ENCODE peak calls at places on chromosome 1, in five cellular contexts. R, D, G, Y and U are unnamed samples. For H3K27me3, the result is how much of the 10 kb centered on the place peaks cover.

GRCh38 chr1:98351506-98352038 is 309.9 kb upstream of the SNX7 start:
- DNase-seq in R (no peak), D (no peak), G (no peak), Y (no peak), U (no peak)

GRCh38 chr1:54671985-54672608 is 30.5 kb downstream of the MROH7 start:
- DNase-seq in R (no peak), D (peak), G (no peak), Y (peak), U (peak)

GRCh38 chr1:56516539-56517252 is 62.7 kb downstream of the PLPP3 start:
- DNase-seq in R (no peak), D (peak), G (peak), Y (no peak), U (peak)

GRCh38 chr1:165628127-165628857 is 2.7 kb upstream of the MGST3 start:
- DNase-seq in R (no peak), D (no peak), G (no peak), Y (no peak), U (no peak)

GRCh38 chr1:62784509-62785365 is 805 bp downstream of the ATG4C start:
- DNase-seq in R (no peak), D (no peak), G (no peak), Y (no peak), U (no peak)

GRCh38 chr1:54804471-54805132 is 3.5 kb upstream of the TTC22 start:
- DNase-seq in R (no peak), D (no peak), G (no peak), Y (peak), U (no peak)

GRCh38 chr1:77370588-77371306 is 88.9 kb downstream of the AK5 start:
- DNase-seq in R (no peak), D (no peak), G (no peak), Y (no peak), U (no peak)

GRCh38 chr1:247204177-247204647 is 32.4 kb upstream of the ZNF124 start:
- DNase-seq in R (no peak), D (no peak), G (no peak), Y (no peak), U (no peak)

GRCh38 chr1:168734946-168735345 is 5.9 kb upstream of the DPT start:
- DNase-seq in R (no peak), D (no peak), G (no peak), Y (no peak), U (no peak)

GRCh38 chr1:66283583-66284041 is 250.3 kb upstream of the SGIP1 start:
- DNase-seq in R (no peak), D (no peak), G (no peak), Y (no peak), U (no peak)

GRCh38 chr1:193537266-193538003 is 351.0 kb upstream of the B3GALT2 start:
- DNase-seq in R (no peak), D (no peak), G (no peak), Y (no peak), U (no peak)

GRCh38 chr1:205355054-205355453 is 1.7 kb downstream of the KLHDC8A start:
- DNase-seq in R (no peak), D (peak), G (peak), Y (no peak), U (no peak)

GRCh38 chr1:186887198-186887597 is 58.4 kb downstream of the PLA2G4A start:
- DNase-seq in R (no peak), D (no peak), G (no peak), Y (no peak), U (no peak)

GRCh38 chr1:201606096-201606495 is 67.2 kb downstream of the NAV1 start:
- DNase-seq in R (no peak), D (no peak), G (no peak), Y (no peak), U (no peak)

GRCh38 chr1:6177681-6178380 is 2.3 kb downstream of the CHD5 start:
- DNase-seq in R (no peak), D (no peak), G (no peak), Y (no peak), U (no peak)

GRCh38 chr1:93708734-93709481 is 27.3 kb upstream of the BCAR3 start:
- DNase-seq in R (peak), D (peak), G (no peak), Y (peak), U (no peak)

GRCh38 chr1:224747578-224747977 is 131.5 kb downstream of the CNIH3 start:
- DNase-seq in R (no peak), D (no peak), G (no peak), Y (no peak), U (no peak)

GRCh38 chr1:98385691-98386090 is 275.8 kb upstream of the SNX7 start:
- DNase-seq in R (no peak), D (no peak), G (no peak), Y (no peak), U (no peak)

GRCh38 chr1:94463765-94464330 is 45.7 kb downstream of the ABCD3 start:
- DNase-seq in R (no peak), D (no peak), G (no peak), Y (peak), U (peak)

GRCh38 chr1:7493711-7494110 is 277.4 kb upstream of the VAMP3 start:
- DNase-seq in R (no peak), D (no peak), G (no peak), Y (no peak), U (no peak)

GRCh38 chr1:174800221-174800791 is 199.4 kb upstream of the CACYBP start:
- DNase-seq in R (no peak), D (no peak), G (no peak), Y (peak), U (peak)

GRCh38 chr1:201631037-201631436 is 92.1 kb downstream of the NAV1 start:
- DNase-seq in R (no peak), D (no peak), G (no peak), Y (no peak), U (no peak)

GRCh38 chr1:75707191-75707590 is 17.3 kb upstream of the ACADM start:
- DNase-seq in R (no peak), D (no peak), G (no peak), Y (no peak), U (no peak)

GRCh38 chr1:61190476-61191067 is 108.2 kb downstream of the NFIA start:
- DNase-seq in R (no peak), D (no peak), G (no peak), Y (no peak), U (no peak)

GRCh38 chr1:180267211-180267561 is 37.1 kb downstream of the LHX4 start:
- DNase-seq in R (no peak), D (no peak), G (no peak), Y (no peak), U (no peak)

GRCh38 chr1:211376807-211377206 is 50.2 kb downstream of the TRAF5 start:
- DNase-seq in R (no peak), D (no peak), G (no peak), Y (no peak), U (no peak)

GRCh38 chr1:158371188-158371953 is 17.7 kb downstream of the CD1E start:
- DNase-seq in R (no peak), D (no peak), G (no peak), Y (no peak), U (no peak)

GRCh38 chr1:161849518-161849917 is 83.4 kb downstream of the ATF6 start:
- DNase-seq in R (no peak), D (no peak), G (no peak), Y (no peak), U (no peak)

DNA sequence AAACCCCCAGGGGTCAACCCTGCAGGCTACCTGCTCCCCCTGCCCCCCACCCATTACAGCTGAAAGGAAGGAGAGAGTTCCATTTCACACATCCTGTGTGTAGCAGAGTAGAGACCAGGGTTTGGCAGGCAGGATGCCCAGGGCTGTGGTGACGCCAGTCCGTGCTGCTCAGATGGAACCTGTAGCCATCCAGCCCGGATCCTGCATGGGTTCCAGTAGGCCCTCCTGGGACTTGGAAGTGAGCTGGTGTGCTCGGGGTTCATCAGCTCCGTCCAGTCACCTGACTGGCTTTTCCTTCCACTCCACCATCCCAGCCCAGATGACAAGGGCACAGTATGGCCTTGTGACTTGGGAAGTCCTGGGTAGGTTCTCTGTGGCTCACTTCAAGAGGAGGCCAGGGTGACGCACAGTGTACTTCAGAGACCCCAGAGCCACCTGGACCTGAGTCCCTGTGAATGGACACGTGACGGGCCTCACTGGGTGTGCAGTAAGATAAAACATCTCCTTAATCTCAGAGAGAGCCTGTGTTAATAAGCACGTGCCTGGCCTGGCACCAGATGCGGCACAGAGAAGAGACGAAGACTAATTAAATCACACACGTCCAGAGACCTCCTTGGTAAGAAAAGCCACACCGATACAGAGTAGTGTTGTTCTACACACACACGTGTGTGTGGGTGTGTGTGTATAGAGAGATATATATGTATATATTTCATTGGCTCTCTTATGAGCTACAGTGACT is 16.0 kb downstream of the ITPKB start:
- DNase-seq in R (no peak), D (no peak), G (no peak), Y (no peak), U (no peak)
- H3K27me3 ChIP-seq in R (under half), D (under half), G (under half), Y (under half), U (under half)

GRCh38 chr1:218803351-218803997 is 370.2 kb upstream of the LYPLAL1 start:
- DNase-seq in R (no peak), D (no peak), G (no peak), Y (no peak), U (no peak)

GRCh38 chr1:218809625-218810024 is 364.1 kb upstream of the LYPLAL1 start:
- DNase-seq in R (no peak), D (no peak), G (no peak), Y (no peak), U (no peak)

GRCh38 chr1:218802799-218803198 is 370.9 kb upstream of the LYPLAL1 start:
- DNase-seq in R (no peak), D (no peak), G (no peak), Y (no peak), U (no peak)

GRCh38 chr1:218804014-218804785 is 369.5 kb upstream of the LYPLAL1 start:
- DNase-seq in R (no peak), D (no peak), G (no peak), Y (no peak), U (no peak)
- H3K27ac ChIP-seq in R (no peak), D (no peak), G (no peak), Y (no peak), U (no peak)

GRCh38 chr1:230186003-230186863 is 119.2 kb downstream of the GALNT2 start:
- DNase-seq in R (no peak), D (peak), G (peak), Y (peak), U (peak)
- TF ChIP-seq POLR2A in R (no peak), D (no peak), G (no peak), Y (no peak), U (peak)

GRCh38 chr1:64885648-64886047 is 80.7 kb downstream of the JAK1 start:
- DNase-seq in R (no peak), D (no peak), G (no peak), Y (no peak), U (no peak)
- H3K27me3 ChIP-seq in R (under half), D (under half), G (under half), Y (under half), U (under half)

DNA sequence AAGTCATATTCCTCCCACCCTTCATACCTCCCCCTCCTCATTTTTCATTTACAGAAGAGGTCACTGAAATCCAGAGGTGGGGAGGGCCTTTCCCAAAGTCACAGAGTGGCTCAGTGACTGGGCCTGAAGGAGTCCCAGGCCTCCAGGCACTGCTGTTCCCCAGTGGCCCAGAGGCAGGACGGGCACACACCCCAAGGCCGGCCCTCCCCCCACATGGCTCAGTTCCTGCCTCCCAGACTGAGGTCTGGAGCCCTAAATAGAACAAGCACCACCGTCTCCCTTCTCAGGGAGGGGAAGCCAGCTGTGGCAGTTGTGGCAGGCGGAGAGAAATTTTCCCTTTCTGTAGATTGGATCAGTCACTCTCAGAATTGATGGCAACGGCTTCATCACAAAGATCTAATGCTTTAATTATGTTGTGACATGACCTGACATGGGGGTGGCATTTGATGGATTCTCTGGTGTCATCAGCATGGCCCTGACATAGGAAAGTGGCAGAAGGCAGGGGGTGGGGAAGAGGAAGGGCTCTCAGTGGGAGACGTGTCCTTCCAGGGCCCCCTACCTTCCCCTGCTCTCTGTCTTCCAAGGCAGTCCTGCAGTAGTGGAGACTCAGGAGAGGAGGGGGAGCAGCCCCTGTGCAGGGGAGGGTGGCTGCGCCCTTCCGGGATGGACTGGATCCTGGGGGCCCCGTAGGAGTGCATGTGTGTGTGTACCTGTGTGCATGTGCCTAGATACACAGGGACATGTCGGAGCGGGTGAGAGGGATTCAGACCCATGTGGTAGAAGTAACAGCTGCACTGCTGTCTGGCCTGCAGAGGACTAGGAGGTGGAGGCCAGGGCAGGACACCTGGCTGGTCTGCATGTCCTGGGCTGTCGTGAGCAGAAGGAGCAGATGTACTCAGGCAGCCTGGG is 41.2 kb upstream of the FOXO6 start:
- DNase-seq in R (peak), D (no peak), G (no peak), Y (peak), U (no peak)
- H3K27ac ChIP-seq in R (peak), D (no peak), G (no peak), Y (peak), U (no peak)